ENCODE peak calls at places on chromosomes 5 and 9, in eight cellular contexts. W is lung, P is heart right ventricle, J is sigmoid colon, V is HCT116, C is Caco-2, L is H9, T is upper lobe of right lung. D is an unnamed sample.

GRCh38 chr9:99368341-99369326 is 146.6 kb downstream of the SEC61B start:
- DNase-seq in W (no peak), P (peak; percentile 80), J (peak; percentile 77), V (no peak), C (no peak), L (no peak), T (no peak), D (peak; percentile 12)

GRCh38 chr5:81391-82021 is 10.5 kb upstream of the PLEKHG4B start:
- DNase-seq in W (no peak), P (no peak), J (no peak), V (no peak), C (no peak), L (no peak), T (no peak), D (no peak)

GRCh38 chr5:83321656-83322055 is 149.9 kb upstream of the VCAN start:
- DNase-seq in W (no peak), P (no peak), J (no peak), V (no peak), C (no peak), L (no peak), T (no peak), D (no peak)

GRCh38 chr9:2066312-2067273 is 51.4 kb downstream of the SMARCA2 start:
- DNase-seq in W (no peak), P (no peak), J (no peak), V (no peak), C (peak; percentile 10), L (no peak), T (no peak), D (no peak)

GRCh38 chr5:25553082-25553481 is 908.3 kb upstream of the CDH10 start:
- DNase-seq in W (no peak), P (no peak), J (no peak), V (no peak), C (no peak), L (no peak), T (no peak), D (no peak)

GRCh38 chr9:83355024-83355444 is 183.2 kb downstream of the FRMD3 start:
- DNase-seq in W (no peak), P (peak; percentile 64), J (peak; percentile 73), V (no peak), C (no peak), L (no peak), T (no peak), D (no peak)

GRCh38 chr5:173486355-173486754 is 130.1 kb downstream of the BOD1 start:
- DNase-seq in W (no peak), P (no peak), J (no peak), V (no peak), C (no peak), L (peak; percentile 0), T (no peak), D (no peak)

GRCh38 chr5:172713113-172713808 is 57.7 kb downstream of the DUSP1 start:
- DNase-seq in W (peak; percentile 74), P (peak; percentile 60), J (peak; percentile 75), V (no peak), C (peak; percentile 80), L (no peak), T (peak; percentile 87), D (peak; percentile 58)

GRCh38 chr9:134171316-134172197 is 7.2 kb upstream of the RNU6ATAC start:
- DNase-seq in W (peak; percentile 46), P (no peak), J (peak; percentile 84), V (no peak), C (no peak), L (no peak), T (peak; percentile 69), D (no peak)

GRCh38 chr9:129436751-129437625 is 183.9 kb downstream of the C9orf50 start:
- DNase-seq in W (no peak), P (peak; percentile 69), J (peak; percentile 83), V (no peak), C (peak; percentile 57), L (no peak), T (peak; percentile 80), D (no peak)

GRCh38 chr9:107855164-107855563 is 365.6 kb upstream of the KLF4 start:
- DNase-seq in W (no peak), P (no peak), J (no peak), V (no peak), C (no peak), L (no peak), T (no peak), D (no peak)

GRCh38 chr9:84305452-84306131 is 35.0 kb downstream of the SLC28A3 start:
- DNase-seq in W (no peak), P (no peak), J (no peak), V (no peak), C (no peak), L (no peak), T (no peak), D (no peak)

GRCh38 chr9:134778841-134779411 is 101.7 kb upstream of the FCN2 start:
- DNase-seq in W (peak; percentile 52), P (peak; percentile 60), J (peak; percentile 89), V (peak; percentile 33), C (peak; percentile 70), L (peak; percentile 87), T (peak; percentile 78), D (peak; percentile 52)

GRCh38 chr5:65481171-65481575 is 547 bp downstream of the ADAMTS6 start:
- DNase-seq in W (no peak), P (no peak), J (no peak), V (no peak), C (no peak), L (no peak), T (no peak), D (no peak)

GRCh38 chr5:38515648-38516047 is 40.8 kb downstream of the LIFR start:
- DNase-seq in W (no peak), P (no peak), J (no peak), V (peak; percentile 4), C (peak; percentile 17), L (no peak), T (no peak), D (no peak)

GRCh38 chr9:107566596-107566995 is 77.0 kb upstream of the KLF4 start:
- DNase-seq in W (no peak), P (no peak), J (no peak), V (no peak), C (no peak), L (no peak), T (no peak), D (no peak)

GRCh38 chr5:96893342-96893741 is 17.0 kb downstream of the ERAP2 start:
- DNase-seq in W (no peak), P (no peak), J (no peak), V (no peak), C (no peak), L (no peak), T (no peak), D (no peak)

GRCh38 chr5:151345808-151346478 is 1.4 kb downstream of the SLC36A2 start:
- DNase-seq in W (no peak), P (no peak), J (no peak), V (no peak), C (no peak), L (no peak), T (no peak), D (no peak)

DNA sequence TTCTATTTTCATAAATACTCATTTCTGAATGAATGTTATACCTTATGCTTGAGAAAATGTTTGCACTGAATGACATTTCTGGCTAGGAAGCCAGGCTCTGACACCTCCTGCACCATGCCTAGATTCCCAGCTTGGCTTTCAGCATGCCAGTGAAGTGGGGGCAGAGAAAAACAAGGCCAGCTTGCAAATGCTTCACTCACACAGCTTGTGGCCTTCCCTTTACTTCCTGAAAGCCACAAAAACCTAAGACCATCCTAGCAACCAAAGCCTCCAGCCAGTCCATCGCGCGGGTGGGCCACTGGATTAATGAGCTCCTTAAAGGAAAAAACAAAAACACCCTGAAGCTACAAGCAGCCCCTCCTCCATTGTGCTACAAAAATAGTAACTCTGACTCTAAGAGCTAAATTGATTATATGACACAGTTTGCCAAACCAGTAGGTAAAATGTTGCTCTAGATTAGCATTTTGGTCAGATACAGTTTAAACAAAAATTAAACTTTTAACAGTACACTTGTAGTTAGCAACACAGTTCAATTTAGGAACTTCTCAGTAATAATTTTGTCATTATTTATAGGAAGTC is 159.9 kb downstream of the TSSK1B start:
- DNase-seq in W (no peak), P (peak; percentile 30), J (no peak), V (no peak), C (no peak), L (peak; percentile 52), T (no peak), D (peak; percentile 61)
- H3K4me1 ChIP-seq in W (peaks cover 3% of the 10 kb centered on the region), P (peaks cover 61% of the 10 kb centered on the region), J (no peaks in the 10 kb centered on the region), V (peaks cover 3% of the 10 kb centered on the region), C (no peaks in the 10 kb centered on the region), L (peaks cover 4% of the 10 kb centered on the region), T (peaks cover under 1% of the 10 kb centered on the region), D (peaks cover 13% of the 10 kb centered on the region)

GRCh38 chr9:114312513-114312875 is 10.4 kb upstream of the ORM1 start:
- DNase-seq in W (no peak), P (no peak), J (peak; percentile 46), V (no peak), C (no peak), L (no peak), T (peak; percentile 44), D (no peak)
- H3K4me1 ChIP-seq in W (no peaks in the 10 kb centered on the region), P (no peaks in the 10 kb centered on the region), J (no peaks in the 10 kb centered on the region), V (no peaks in the 10 kb centered on the region), C (no peaks in the 10 kb centered on the region), L (no peaks in the 10 kb centered on the region), T (no peaks in the 10 kb centered on the region), D (no peaks in the 10 kb centered on the region)

GRCh38 chr5:134133995-134134541 is 19.6 kb downstream of the TCF7 start:
- DNase-seq in W (no peak), P (no peak), J (peak; percentile 61), V (no peak), C (no peak), L (no peak), T (peak; percentile 57), D (no peak)

GRCh38 chr5:134136771-134137170 is 22.3 kb downstream of the TCF7 start:
- DNase-seq in W (no peak), P (no peak), J (peak; percentile 56), V (no peak), C (no peak), L (peak; percentile 15), T (peak; percentile 23), D (no peak)

GRCh38 chr5:134138416-134139376 is 24.2 kb downstream of the TCF7 start:
- DNase-seq in W (no peak), P (no peak), J (peak; percentile 57), V (no peak), C (no peak), L (peak; percentile 23), T (peak; percentile 34), D (no peak)

GRCh38 chr5:134135091-134135655 is 20.7 kb downstream of the TCF7 start:
- DNase-seq in W (no peak), P (no peak), J (peak; percentile 11), V (no peak), C (no peak), L (peak; percentile 12), T (peak; percentile 16), D (no peak)

DNA sequence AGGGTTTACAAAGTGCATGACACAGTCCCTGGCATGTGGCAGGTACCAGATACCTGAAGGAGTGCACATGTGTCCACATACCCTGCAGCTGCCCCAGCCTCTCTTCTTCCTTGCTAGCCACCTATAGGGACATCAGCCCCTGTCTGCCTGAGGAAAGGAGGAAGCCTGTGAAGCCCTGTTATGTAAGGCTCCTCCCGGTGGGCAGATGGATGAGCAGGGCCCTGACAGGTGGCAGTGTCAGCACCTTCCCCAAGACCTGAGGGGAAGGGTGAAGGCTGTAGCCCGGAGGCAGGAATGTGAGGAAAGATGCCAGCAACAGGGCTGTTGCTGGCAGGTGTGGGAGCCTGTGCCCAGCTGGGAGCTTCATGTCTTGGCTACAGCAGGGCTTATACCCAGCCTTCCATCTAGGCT is 21.7 kb downstream of the TCF7 start:
- DNase-seq in W (no peak), P (no peak), J (peak; percentile 49), V (no peak), C (no peak), L (peak; percentile 24), T (peak; percentile 29), D (no peak)
- H3K4me1 ChIP-seq in W (peaks cover 20% of the 10 kb centered on the region), P (peaks cover 23% of the 10 kb centered on the region), J (no peaks in the 10 kb centered on the region), V (peaks cover 17% of the 10 kb centered on the region), C (peaks cover 7% of the 10 kb centered on the region), L (no peaks in the 10 kb centered on the region), T (peaks cover 3% of the 10 kb centered on the region), D (no peaks in the 10 kb centered on the region)

GRCh38 chr5:150320048-150320555 is 17.4 kb upstream of the ARSI start:
- DNase-seq in W (peak; percentile 60), P (peak; percentile 51), J (peak; percentile 95), V (no peak), C (no peak), L (no peak), T (no peak), D (no peak)
- H3K4me1 ChIP-seq in W (no peaks in the 10 kb centered on the region), P (peaks cover 3% of the 10 kb centered on the region), J (no peaks in the 10 kb centered on the region), V (peaks cover 59% of the 10 kb centered on the region), C (peaks cover 15% of the 10 kb centered on the region), L (peaks cover 2% of the 10 kb centered on the region), T (no peaks in the 10 kb centered on the region), D (peaks cover 24% of the 10 kb centered on the region)